ENCODE peak calls at places on chromosomes 2 and 18, in nine cellular contexts. K, G, N, M, C, U, H, Z and J are unnamed samples.

GRCh38 chr18:32884543-32884942 is 111.7 kb upstream of the KLHL14 start:
- DNase-seq in K (no peak), G (no peak), N (no peak), M (no peak), C (no peak), U (no peak), H (no peak), Z (no peak), J (no peak)

GRCh38 chr2:230319211-230319862 is 7.7 kb upstream of the SP140L start:
- DNase-seq in K (no peak), G (peak; percentile 88), N (no peak), M (no peak), C (no peak), U (no peak), H (no peak), Z (no peak), J (no peak)

GRCh38 chr2:11152591-11152990 is 2.7 kb upstream of the SLC66A3 start:
- DNase-seq in K (no peak), G (no peak), N (no peak), M (no peak), C (no peak), U (no peak), H (no peak), Z (no peak), J (no peak)

GRCh38 chr18:11654736-11655604 is 34.1 kb upstream of the GNAL start:
- DNase-seq in K (no peak), G (no peak), N (peak; percentile 77), M (no peak), C (peak; percentile 54), U (peak; percentile 82), H (peak; percentile 27), Z (peak; percentile 69), J (peak; percentile 20)

GRCh38 chr2:29931818-29932217 is 10.4 kb upstream of the ALK start:
- DNase-seq in K (no peak), G (no peak), N (no peak), M (no peak), C (no peak), U (no peak), H (no peak), Z (no peak), J (no peak)

GRCh38 chr2:85852979-85853498 is 35.8 kb downstream of the ST3GAL5 start:
- DNase-seq in K (no peak), G (peak; percentile 92), N (no peak), M (no peak), C (no peak), U (no peak), H (no peak), Z (no peak), J (no peak)

GRCh38 chr2:100780203-100781008 is 39.5 kb upstream of the NPAS2 start:
- DNase-seq in K (peak; percentile 70), G (no peak), N (no peak), M (no peak), C (peak; percentile 98), U (no peak), H (peak; percentile 29), Z (peak; percentile 93), J (peak; percentile 16)

GRCh38 chr2:6968319-6969100 is 51.3 kb downstream of the RNF144A start:
- DNase-seq in K (no peak), G (no peak), N (peak; percentile 51), M (no peak), C (no peak), U (no peak), H (no peak), Z (no peak), J (peak; percentile 51)

GRCh38 chr18:27483266-27483665 is 298.2 kb upstream of the CHST9 start:
- DNase-seq in K (no peak), G (no peak), N (no peak), M (no peak), C (no peak), U (peak; percentile 10), H (no peak), Z (no peak), J (no peak)

GRCh38 chr2:172094319-172095145 is 8.2 kb downstream of the DLX2 start:
- DNase-seq in K (no peak), G (no peak), N (no peak), M (no peak), C (no peak), U (peak; percentile 68), H (no peak), Z (no peak), J (no peak)

GRCh38 chr18:27540126-27540525 is 355.0 kb upstream of the CHST9 start:
- DNase-seq in K (no peak), G (no peak), N (peak; percentile 63), M (no peak), C (no peak), U (no peak), H (no peak), Z (no peak), J (no peak)

GRCh38 chr2:28424799-28425492 is 32.3 kb downstream of the FOSL2 start:
- DNase-seq in K (no peak), G (no peak), N (no peak), M (no peak), C (no peak), U (no peak), H (no peak), Z (no peak), J (no peak)

GRCh38 chr2:16063955-16064633 is 123.7 kb downstream of the MYCN start:
- DNase-seq in K (no peak), G (no peak), N (no peak), M (no peak), C (no peak), U (no peak), H (no peak), Z (no peak), J (no peak)

GRCh38 chr2:241080405-241081189 is 21.5 kb downstream of the MTERF4 start:
- DNase-seq in K (no peak), G (no peak), N (no peak), M (no peak), C (no peak), U (no peak), H (no peak), Z (no peak), J (no peak)

GRCh38 chr18:67815280-67815679 is 298.8 kb upstream of the DSEL start:
- DNase-seq in K (no peak), G (no peak), N (no peak), M (no peak), C (no peak), U (no peak), H (no peak), Z (no peak), J (no peak)

GRCh38 chr2:43894743-43895142 is 56.0 kb downstream of the ABCG8 start:
- DNase-seq in K (no peak), G (no peak), N (no peak), M (no peak), C (no peak), U (no peak), H (no peak), Z (no peak), J (no peak)

GRCh38 chr2:190746971-190747761 is 98.3 kb downstream of the NAB1 start:
- DNase-seq in K (no peak), G (no peak), N (peak; percentile 67), M (peak; percentile 57), C (no peak), U (no peak), H (no peak), Z (no peak), J (no peak)

DNA sequence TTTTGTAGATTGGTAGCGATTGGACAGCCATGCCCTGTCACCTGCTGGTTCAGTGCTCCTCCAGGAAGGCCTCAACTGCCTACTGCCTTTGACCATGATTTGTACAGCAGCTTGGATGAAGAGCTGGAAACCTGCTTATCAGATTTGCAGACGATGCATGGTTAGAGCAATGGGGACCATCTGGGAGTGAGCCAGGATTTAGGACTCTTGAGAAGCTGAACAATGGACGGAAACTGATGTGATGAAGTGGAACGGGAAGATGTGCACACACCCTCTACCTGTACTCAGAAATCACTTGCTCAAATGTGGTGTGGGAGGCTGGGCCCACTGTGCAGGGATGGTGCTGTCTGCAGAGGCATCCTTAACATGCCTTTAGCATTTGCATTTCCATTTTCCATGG is 57.2 kb downstream of the NCK2 start:
- DNase-seq in K (no peak), G (no peak), N (no peak), M (no peak), C (no peak), U (no peak), H (no peak), Z (no peak), J (no peak)
- H3K4me3 ChIP-seq in K (no peak overlapping the region), G (peak overlapping the region; percentile 18), N (no peak overlapping the region), M (no peak overlapping the region), C (no peak overlapping the region), U (no peak overlapping the region), H (no peak overlapping the region), Z (no peak overlapping the region), J (no peak overlapping the region)

GRCh38 chr2:424306-425172 is 136.6 kb upstream of the ALKAL2 start:
- DNase-seq in K (peak; percentile 78), G (no peak), N (no peak), M (no peak), C (peak; percentile 14), U (no peak), H (no peak), Z (peak; percentile 51), J (no peak)
- H3K4me3 ChIP-seq in K (no peak overlapping the region), G (no peak overlapping the region), N (no peak overlapping the region), M (no peak overlapping the region), C (no peak overlapping the region), U (no peak overlapping the region), H (no peak overlapping the region), Z (no peak overlapping the region), J (no peak overlapping the region)

GRCh38 chr2:72863046-72863445 is 24.2 kb upstream of the SPR start:
- DNase-seq in K (no peak), G (no peak), N (no peak), M (no peak), C (no peak), U (no peak), H (no peak), Z (no peak), J (no peak)
- H3K4me3 ChIP-seq in K (no peak overlapping the region), G (no peak overlapping the region), N (no peak overlapping the region), M (no peak overlapping the region), C (no peak overlapping the region), U (peak overlapping the region; percentile 19), H (peak overlapping the region; percentile 30), Z (no peak overlapping the region), J (no peak overlapping the region)

GRCh38 chr2:239042551-239043320 is 194.9 kb downstream of the TWIST2 start:
- DNase-seq in K (no peak), G (no peak), N (no peak), M (no peak), C (no peak), U (no peak), H (no peak), Z (no peak), J (no peak)
- H3K4me3 ChIP-seq in K (no peak overlapping the region), G (no peak overlapping the region), N (no peak overlapping the region), M (no peak overlapping the region), C (no peak overlapping the region), U (no peak overlapping the region), H (no peak overlapping the region), Z (no peak overlapping the region), J (no peak overlapping the region)